ENCODE peak calls at places on chromosomes 13 and 19, in seven cellular contexts. W is heart right ventricle, S is left ventricle myocardium inferior, T is cardiac muscle cell, A is foreskin fibroblast, Y is neuronal stem cell, G is PC-9. Z is an unnamed sample.

GRCh38 chr19:11380653-11381534 is 3.2 kb downstream of the EPOR start:
- DNase-seq in W (peak; percentile 93), S (peak; percentile 96), T (peak; percentile 98), A (peak; percentile 97), Y (peak; percentile 97), G (peak; percentile 85), Z (peak; percentile 74)

GRCh38 chr13:74191036-74191809 is 57.0 kb upstream of the KLF12 start:
- DNase-seq in W (no peak), S (no peak), T (no peak), A (peak; percentile 42), Y (peak; percentile 9), G (no peak), Z (no peak)

GRCh38 chr13:29676535-29676934 is 81.0 kb upstream of the SLC7A1 start:
- DNase-seq in W (no peak), S (no peak), T (peak; percentile 12), A (peak; percentile 79), Y (no peak), G (peak; percentile 8), Z (no peak)

GRCh38 chr19:30066781-30067759 is 125.0 kb downstream of the URI1 start:
- DNase-seq in W (no peak), S (no peak), T (no peak), A (no peak), Y (no peak), G (no peak), Z (no peak)

GRCh38 chr13:75263741-75264407 is 218.1 kb downstream of the TBC1D4 start:
- DNase-seq in W (no peak), S (no peak), T (no peak), A (peak; percentile 28), Y (no peak), G (no peak), Z (peak; percentile 35)

GRCh38 chr13:109402976-109403375 is 383.4 kb downstream of the IRS2 start:
- DNase-seq in W (no peak), S (no peak), T (no peak), A (peak; percentile 63), Y (no peak), G (no peak), Z (peak; percentile 29)

GRCh38 chr19:36524617-36525016 is 3.5 kb downstream of the ZNF260 start:
- DNase-seq in W (no peak), S (no peak), T (no peak), A (no peak), Y (no peak), G (no peak), Z (no peak)

GRCh38 chr13:86757236-86757978 is 913.8 kb upstream of the SLITRK5 start:
- DNase-seq in W (no peak), S (no peak), T (no peak), A (no peak), Y (no peak), G (no peak), Z (no peak)

GRCh38 chr19:3760871-3761361 is 576 bp downstream of the APBA3 start:
- DNase-seq in W (no peak), S (no peak), T (no peak), A (peak; percentile 37), Y (no peak), G (no peak), Z (no peak)

GRCh38 chr13:111850976-111851375 is 216.0 kb upstream of the SOX1 start:
- DNase-seq in W (no peak), S (no peak), T (no peak), A (no peak), Y (no peak), G (no peak), Z (no peak)

GRCh38 chr13:24746618-24747247 is 17.2 kb upstream of the RNF17 start:
- DNase-seq in W (no peak), S (no peak), T (peak; percentile 57), A (peak; percentile 23), Y (peak; percentile 46), G (no peak), Z (no peak)

GRCh38 chr13:24745516-24745860 is 18.5 kb upstream of the RNF17 start:
- DNase-seq in W (no peak), S (no peak), T (no peak), A (no peak), Y (no peak), G (no peak), Z (no peak)

GRCh38 chr13:24745861-24746617 is 17.9 kb upstream of the RNF17 start:
- DNase-seq in W (no peak), S (no peak), T (no peak), A (peak; percentile 13), Y (peak; percentile 24), G (no peak), Z (no peak)

GRCh38 chr13:24744247-24744646 is 19.7 kb upstream of the RNF17 start:
- DNase-seq in W (no peak), S (no peak), T (no peak), A (no peak), Y (no peak), G (no peak), Z (no peak)

GRCh38 chr13:24747248-24748151 is 16.5 kb upstream of the RNF17 start:
- DNase-seq in W (no peak), S (no peak), T (peak; percentile 47), A (peak; percentile 18), Y (peak; percentile 17), G (no peak), Z (no peak)
- H3K4me3 ChIP-seq in W (peak overlapping the region; percentile 52), S (peak overlapping the region; percentile 60), T (peak overlapping the region; percentile 34), A (peak overlapping the region; percentile 18), Y (peak overlapping the region; percentile 72), G (no peak overlapping the region), Z (peak overlapping the region; percentile 42)

GRCh38 chr13:42971670-42972355 is 20.2 kb downstream of the EPSTI1 start:
- DNase-seq in W (no peak), S (no peak), T (no peak), A (peak; percentile 67), Y (no peak), G (no peak), Z (peak; percentile 65)
- H3K4me3 ChIP-seq in W (no peak overlapping the region), S (no peak overlapping the region), T (no peak overlapping the region), A (no peak overlapping the region), Y (no peak overlapping the region), G (no peak overlapping the region), Z (no peak overlapping the region)

GRCh38 chr19:6894313-6894712 is 6.9 kb downstream of the ADGRE1 start:
- DNase-seq in W (no peak), S (no peak), T (no peak), A (no peak), Y (no peak), G (no peak), Z (no peak)

GRCh38 chr19:6890421-6890913 is 3.1 kb downstream of the ADGRE1 start:
- DNase-seq in W (no peak), S (no peak), T (no peak), A (no peak), Y (no peak), G (no peak), Z (no peak)

GRCh38 chr19:6890938-6891337 is 3.6 kb downstream of the ADGRE1 start:
- DNase-seq in W (no peak), S (no peak), T (no peak), A (no peak), Y (no peak), G (no peak), Z (no peak)

GRCh38 chr19:6888967-6889366 is 1.6 kb downstream of the ADGRE1 start:
- DNase-seq in W (no peak), S (no peak), T (no peak), A (no peak), Y (no peak), G (no peak), Z (no peak)

DNA sequence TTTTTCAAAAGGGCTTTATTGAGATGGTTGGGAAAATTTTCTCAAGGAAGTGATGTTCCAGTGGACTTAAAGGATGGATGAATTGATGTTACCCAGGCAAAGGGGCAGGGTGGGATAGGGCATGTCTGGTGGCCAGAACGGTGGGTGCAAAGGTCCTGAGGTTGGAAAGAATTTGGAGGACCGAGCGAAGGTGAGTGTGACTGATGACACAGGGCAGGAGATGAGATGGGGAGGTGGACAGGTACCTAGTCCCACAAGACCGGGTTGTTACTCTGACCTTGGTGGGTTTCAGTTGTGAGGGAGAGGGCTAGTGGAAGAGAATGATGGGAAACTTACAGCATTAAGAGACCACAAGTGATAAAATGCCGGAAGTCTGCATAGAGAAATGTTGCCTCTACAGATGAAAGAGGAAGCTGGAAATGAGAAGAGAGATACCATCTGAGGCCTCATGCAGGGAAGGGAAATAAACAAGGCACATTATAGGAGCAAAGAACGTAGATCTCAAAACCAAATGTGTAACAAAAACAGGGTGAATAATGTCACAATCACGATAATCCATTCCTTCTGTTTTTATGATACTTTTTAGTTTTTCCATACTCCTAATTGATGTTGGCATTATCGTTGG is 4.5 kb downstream of the ADGRE1 start:
- DNase-seq in W (no peak), S (no peak), T (no peak), A (no peak), Y (no peak), G (no peak), Z (no peak)
- H3K4me3 ChIP-seq in W (no peak overlapping the region), S (no peak overlapping the region), T (no peak overlapping the region), A (no peak overlapping the region), Y (no peak overlapping the region), G (no peak overlapping the region), Z (no peak overlapping the region)

DNA sequence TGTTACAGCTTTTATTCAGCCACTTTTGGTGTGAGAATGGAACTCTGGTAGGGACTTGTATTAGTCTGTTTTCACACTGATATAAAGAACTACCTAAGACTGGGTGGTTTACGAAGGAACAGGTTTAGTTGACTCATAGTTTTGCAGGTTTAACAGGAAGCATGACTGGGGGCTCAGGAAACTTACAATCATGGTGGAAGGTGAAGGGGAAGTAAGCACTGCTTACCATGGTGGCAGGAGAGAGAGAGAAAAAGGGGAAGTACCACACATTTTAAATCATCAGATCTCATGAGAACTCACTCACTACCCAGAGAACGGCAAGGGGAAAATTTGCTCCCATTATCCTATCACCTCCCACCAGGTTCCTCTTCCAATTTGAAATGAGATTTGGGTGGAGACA is 942.2 kb downstream of the PCDH17 start:
- DNase-seq in W (no peak), S (no peak), T (no peak), A (no peak), Y (no peak), G (no peak), Z (no peak)
- H3K4me3 ChIP-seq in W (no peak overlapping the region), S (no peak overlapping the region), T (no peak overlapping the region), A (no peak overlapping the region), Y (no peak overlapping the region), G (no peak overlapping the region), Z (no peak overlapping the region)

GRCh38 chr13:41988244-41988643 is 27.3 kb upstream of the VWA8 start:
- DNase-seq in W (no peak), S (no peak), T (no peak), A (no peak), Y (no peak), G (no peak), Z (no peak)
- H3K4me3 ChIP-seq in W (no peak overlapping the region), S (no peak overlapping the region), T (no peak overlapping the region), A (no peak overlapping the region), Y (no peak overlapping the region), G (no peak overlapping the region), Z (no peak overlapping the region)

GRCh38 chr13:112980441-112980840 is 11.4 kb downstream of the MCF2L start:
- DNase-seq in W (no peak), S (no peak), T (no peak), A (no peak), Y (no peak), G (no peak), Z (no peak)

GRCh38 chr13:112977525-112977924 is 8.5 kb downstream of the MCF2L start:
- DNase-seq in W (no peak), S (no peak), T (no peak), A (no peak), Y (no peak), G (no peak), Z (no peak)

GRCh38 chr13:112981361-112981905 is 12.4 kb downstream of the MCF2L start:
- DNase-seq in W (no peak), S (no peak), T (no peak), A (no peak), Y (no peak), G (no peak), Z (no peak)

GRCh38 chr13:112978561-112979405 is 9.8 kb downstream of the MCF2L start:
- DNase-seq in W (peak; percentile 62), S (peak; percentile 59), T (no peak), A (no peak), Y (no peak), G (no peak), Z (no peak)

GRCh38 chr13:112979406-112979902 is 10.4 kb downstream of the MCF2L start:
- DNase-seq in W (no peak), S (no peak), T (no peak), A (no peak), Y (no peak), G (no peak), Z (no peak)
- H3K4me3 ChIP-seq in W (peak overlapping the region; percentile 64), S (peak overlapping the region; percentile 69), T (no peak overlapping the region), A (no peak overlapping the region), Y (no peak overlapping the region), G (no peak overlapping the region), Z (no peak overlapping the region)